ENCODE peak calls at places on chromosome 16, in ten cellular contexts. R is GM23248; J is adrenal gland; S is effector memory CD4-positive, alpha-beta T cell; G is neuronal stem cell; U is breast epithelium; Y is transverse colon; Q is keratinocyte; B is colonic mucosa; P is thoracic aorta. I is an unnamed sample. For H3K4me1, the result is how much of the 10 kb centered on the place peaks cover.

GRCh38 chr16:87369796-87370719 is 13.5 kb downstream of the FBXO31 start:
- DNase-seq in Q (no peak), P (no peak), Y (no peak), S (no peak), B (no peak), G (no peak), J (no peak), U (no peak), R (no peak), I (no peak)

GRCh38 chr16:29011112-29011511 is 26.3 kb downstream of the LAT start:
- DNase-seq in S (no peak), B (no peak), Y (no peak), U (no peak), R (no peak), J (no peak), P (no peak), Q (no peak), G (no peak), I (no peak)

GRCh38 chr16:53053967-53054669 is 673 bp upstream of the CHD9 start:
- DNase-seq in S (no peak), Y (peak), J (peak), G (no peak), P (no peak), U (no peak), R (peak), B (peak), Q (no peak), I (peak)

GRCh38 chr16:46895399-46896313 is 11.5 kb downstream of the GPT2 start:
- DNase-seq in B (no peak), J (no peak), Q (no peak), S (no peak), U (no peak), G (no peak), Y (no peak), P (no peak), R (no peak), I (peak)

GRCh38 chr16:83318390-83318789 is 489.4 kb upstream of the HSBP1 start:
- DNase-seq in P (no peak), Q (no peak), U (no peak), Y (no peak), B (no peak), R (no peak), J (no peak), G (no peak), S (no peak), I (no peak)

GRCh38 chr16:87626905-87627304 is 24.6 kb downstream of the JPH3 start:
- DNase-seq in R (no peak), S (no peak), Y (no peak), U (no peak), P (no peak), B (no peak), J (no peak), Q (no peak), G (no peak), I (no peak)

GRCh38 chr16:80948886-80949502 is 57.7 kb downstream of the CMC2 start:
- DNase-seq in Q (peak), P (no peak), S (no peak), Y (peak), U (no peak), R (peak), G (peak), J (peak), B (peak), I (no peak)

GRCh38 chr16:48609453-48610023 is 442 bp downstream of the N4BP1 start:
- DNase-seq in R (peak), G (no peak), Y (peak), U (no peak), P (no peak), B (peak), S (no peak), J (peak), Q (no peak), I (peak)

GRCh38 chr16:89667633-89668032 is 10.0 kb downstream of the SPATA33 start:
- DNase-seq in B (no peak), U (no peak), G (no peak), R (no peak), S (no peak), Y (no peak), P (no peak), J (no peak), Q (no peak), I (no peak)

GRCh38 chr16:65123846-65124513 is 2.1 kb upstream of the CDH11 start:
- DNase-seq in Y (no peak), B (peak), U (no peak), S (no peak), G (no peak), P (no peak), R (peak), Q (no peak), J (no peak), I (no peak)

GRCh38 chr16:30075503-30076275 is at the start of gene PPP4C:
- DNase-seq in Y (peak), P (peak), R (peak), G (peak), B (peak), J (peak), S (peak), U (peak), Q (no peak), I (peak)

GRCh38 chr16:3673201-3673600 is 18.7 kb downstream of the DNASE1 start:
- DNase-seq in U (no peak), P (no peak), Y (no peak), Q (no peak), J (no peak), S (no peak), R (no peak), B (no peak), G (no peak), I (no peak)

GRCh38 chr16:86872833-86873232 is 294.5 kb downstream of the FOXL1 start:
- DNase-seq in G (no peak), Q (no peak), J (no peak), P (no peak), R (no peak), B (no peak), S (no peak), Y (no peak), U (no peak), I (no peak)

GRCh38 chr16:47970291-47970931 is 185.4 kb downstream of the ABCC12 start:
- DNase-seq in P (no peak), G (peak), Q (no peak), B (no peak), Y (no peak), R (peak), J (no peak), S (no peak), U (no peak), I (no peak)

GRCh38 chr16:81932668-81933067 is 78.6 kb downstream of the SDR42E1 start:
- DNase-seq in S (no peak), J (no peak), Y (no peak), R (no peak), G (no peak), U (no peak), P (no peak), Q (no peak), B (no peak), I (no peak)

GRCh38 chr16:89548344-89549006 is 12.0 kb upstream of the RPL13 start:
- DNase-seq in S (no peak), B (no peak), G (no peak), U (no peak), P (no peak), J (no peak), R (no peak), Q (no peak), Y (no peak), I (no peak)

GRCh38 chr16:46568472-46569230 is 52.5 kb downstream of the SHCBP1 start:
- DNase-seq in Q (no peak), G (no peak), U (no peak), S (no peak), B (no peak), J (no peak), P (no peak), Y (no peak), R (no peak), I (no peak)

GRCh38 chr16:88681084-88681680 is 5.1 kb downstream of the SNAI3 start:
- DNase-seq in Y (peak), J (no peak), U (no peak), R (no peak), G (no peak), Q (no peak), P (no peak), B (peak), S (no peak), I (peak)

GRCh38 chr16:13833510-13833909 is 86.4 kb upstream of the ERCC4 start:
- DNase-seq in Q (no peak), B (no peak), P (no peak), Y (no peak), J (no peak), G (no peak), S (no peak), R (no peak), U (no peak), I (no peak)

GRCh38 chr16:23182206-23182674 is 305 bp upstream of the SCNN1G start:
- DNase-seq in P (no peak), U (peak), R (peak), Y (peak), G (peak), S (peak), Q (peak), B (peak), J (peak), I (peak)

GRCh38 chr16:9192746-9193145 is 101.3 kb downstream of the HAPSTR1 start:
- DNase-seq in B (no peak), Y (no peak), J (no peak), P (no peak), R (peak), U (no peak), Q (no peak), S (no peak), G (no peak), I (no peak)

GRCh38 chr16:5490499-5490898 is 392.9 kb upstream of the EEF2KMT start:
- DNase-seq in Y (peak), Q (no peak), J (peak), P (no peak), G (peak), R (peak), S (no peak), U (no peak), B (peak), I (peak)

GRCh38 chr16:87963400-87963799 is 12.2 kb downstream of the BANP start:
- DNase-seq in S (peak), P (no peak), R (peak), U (no peak), Q (peak), Y (no peak), B (no peak), G (no peak), J (no peak), I (no peak)

GRCh38 chr16:64196444-64196843 is 925.4 kb downstream of the CDH11 start:
- DNase-seq in U (no peak), R (peak), B (no peak), G (no peak), Y (no peak), J (no peak), S (no peak), Q (no peak), P (no peak), I (no peak)

GRCh38 chr16:56423584-56424403 is 1.6 kb downstream of the AMFR start:
- DNase-seq in J (no peak), S (no peak), Y (no peak), G (no peak), U (no peak), B (no peak), P (no peak), Q (no peak), R (peak), I (no peak)

GRCh38 chr16:53937068-53937614 is 233.2 kb downstream of the FTO start:
- DNase-seq in Q (no peak), Y (no peak), S (no peak), R (no peak), P (no peak), U (no peak), J (no peak), B (no peak), G (peak), I (no peak)

GRCh38 chr16:27980919-27981670 is 82.4 kb downstream of the GSG1L start:
- DNase-seq in R (no peak), P (peak), J (no peak), G (no peak), U (no peak), S (no peak), Q (no peak), B (no peak), Y (no peak), I (no peak)

GRCh38 chr16:28943281-28943680 is 7.5 kb upstream of the NFATC2IP start:
- DNase-seq in U (no peak), J (no peak), R (no peak), G (no peak), Q (no peak), B (no peak), Y (no peak), S (no peak), P (no peak), I (no peak)

GRCh38 chr16:56625140-56625942 is at the start of gene MT1E:
- DNase-seq in U (peak), S (no peak), G (no peak), Q (no peak), R (peak), B (peak), Y (peak), P (no peak), J (peak), I (peak)

GRCh38 chr16:1109648-1110047 is 13.6 kb upstream of the C1QTNF8 start:
- DNase-seq in J (no peak), R (no peak), Q (no peak), Y (no peak), B (no peak), S (no peak), U (no peak), P (no peak), G (no peak), I (no peak)

GRCh38 chr16:50305441-50306061 is 39.2 kb downstream of the ADCY7 start:
- DNase-seq in U (peak), R (no peak), B (no peak), Q (no peak), G (no peak), P (no peak), Y (no peak), S (no peak), J (peak), I (no peak)

GRCh38 chr16:28597692-28598261 is 927 bp upstream of the SULT1A2 start:
- DNase-seq in S (no peak), Y (no peak), B (peak), J (no peak), P (no peak), G (peak), U (no peak), Q (no peak), R (no peak), I (peak)

GRCh38 chr16:86522639-86523038 is 12.3 kb downstream of the FOXF1 start:
- DNase-seq in Y (no peak), B (no peak), U (no peak), G (no peak), Q (no peak), J (no peak), P (no peak), R (no peak), S (no peak), I (no peak)

GRCh38 chr16:79100456-79100855 is 500.1 kb downstream of the MAF start:
- DNase-seq in Y (no peak), G (no peak), R (no peak), B (no peak), J (no peak), U (no peak), Q (no peak), P (no peak), S (no peak), I (no peak)

GRCh38 chr16:79097781-79098180 is 502.8 kb downstream of the MAF start:
- DNase-seq in Q (no peak), R (no peak), J (no peak), P (no peak), U (no peak), S (no peak), B (no peak), G (no peak), Y (no peak), I (no peak)

GRCh38 chr16:79097090-79097489 is 503.4 kb downstream of the MAF start:
- DNase-seq in J (no peak), U (no peak), Y (no peak), S (no peak), G (no peak), R (no peak), B (no peak), Q (no peak), P (no peak), I (no peak)

GRCh38 chr16:79099701-79100100 is 500.8 kb downstream of the MAF start:
- DNase-seq in U (no peak), Y (no peak), G (no peak), Q (no peak), S (no peak), R (no peak), J (no peak), P (no peak), B (no peak), I (no peak)

GRCh38 chr16:79098897-79099296 is 501.6 kb downstream of the MAF start:
- DNase-seq in G (no peak), S (no peak), B (no peak), Q (no peak), Y (no peak), J (no peak), U (no peak), P (no peak), R (no peak), I (no peak)
- H3K4me1 ChIP-seq in G (under half), S (under half), B (under half), Q (under half), Y (under half), J (under half), U (under half), P (under half), R (under half), I (under half)

DNA sequence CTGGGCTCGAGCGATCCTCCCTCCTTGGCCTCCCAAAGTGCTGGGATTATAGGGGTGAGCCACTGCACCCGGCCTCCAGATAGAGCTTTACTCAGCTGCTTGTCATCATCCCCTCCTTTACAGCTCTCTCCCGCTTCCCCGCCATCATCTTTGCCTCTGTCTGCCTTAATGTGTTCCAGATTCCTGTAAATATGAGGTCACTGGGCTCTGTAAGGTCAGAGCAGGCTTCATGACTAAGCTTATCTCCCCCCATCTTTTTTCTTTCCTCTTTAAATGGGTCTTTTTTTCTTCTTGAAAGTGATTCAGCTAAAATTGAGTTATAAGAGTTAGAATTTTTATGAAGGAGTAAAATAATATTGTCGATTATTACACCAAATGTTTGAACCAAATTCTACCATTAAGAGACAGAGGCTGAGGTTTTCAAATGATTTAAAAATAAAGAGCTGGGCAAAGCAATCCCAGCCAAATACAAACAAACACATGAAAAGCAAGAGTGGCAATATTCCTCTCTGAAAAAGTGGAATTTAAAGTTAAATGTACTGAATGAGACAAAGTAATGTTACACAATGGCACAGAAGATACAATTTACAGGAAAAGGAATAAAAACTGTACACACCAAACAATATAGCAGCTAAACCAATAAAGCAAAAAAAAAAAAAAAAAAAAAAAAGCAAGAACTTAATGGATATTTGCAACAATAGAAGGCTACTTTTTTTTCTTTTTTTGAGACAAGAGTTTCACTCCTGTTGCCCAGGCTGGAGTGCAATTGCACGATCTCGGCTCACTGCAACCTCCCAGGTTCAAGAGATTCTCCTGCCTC is 62.1 kb downstream of the CRISPLD2 start:
- DNase-seq in S (no peak), R (peak), Y (no peak), B (no peak), G (no peak), U (no peak), J (peak), Q (peak), P (peak), I (peak)
- H3K4me1 ChIP-seq in S (under half), R (under half), Y (under half), B (under half), G (under half), U (under half), J (under half), Q (under half), P (under half), I (under half)

GRCh38 chr16:57630402-57630787 is 2.0 kb downstream of the ADGRG1 start:
- DNase-seq in G (no peak), B (no peak), P (no peak), J (no peak), Q (no peak), U (no peak), Y (no peak), R (no peak), S (no peak), I (no peak)

GRCh38 chr16:57630931-57631845 is 2.8 kb downstream of the ADGRG1 start:
- DNase-seq in B (no peak), P (no peak), Q (no peak), S (no peak), R (no peak), G (no peak), U (no peak), J (no peak), Y (no peak), I (no peak)

GRCh38 chr16:57634171-57634570 is 5.7 kb downstream of the ADGRG1 start:
- DNase-seq in R (peak), B (no peak), P (no peak), Y (no peak), S (no peak), J (no peak), G (no peak), U (no peak), Q (no peak), I (no peak)

GRCh38 chr16:57633383-57634064 is 5.1 kb downstream of the ADGRG1 start:
- DNase-seq in S (no peak), G (no peak), P (no peak), B (no peak), Y (no peak), U (no peak), Q (no peak), R (no peak), J (no peak), I (no peak)

GRCh38 chr16:57632568-57632967 is 4.1 kb downstream of the ADGRG1 start:
- DNase-seq in Y (no peak), B (no peak), J (no peak), R (no peak), P (no peak), Q (no peak), G (no peak), S (no peak), U (no peak), I (no peak)
- H3K4me1 ChIP-seq in Y (under half), B (under half), J (under half), R (under half), P (under half), Q (under half), G (under half), S (under half), U (under half), I (half or more)

GRCh38 chr16:11683140-11683539 is 14.9 kb downstream of the SNN start:
- DNase-seq in B (no peak), S (no peak), Q (no peak), P (no peak), R (no peak), U (no peak), J (no peak), Y (no peak), G (no peak), I (no peak)
- H3K4me1 ChIP-seq in B (under half), S (under half), Q (under half), P (under half), R (under half), U (under half), J (under half), Y (under half), G (under half), I (under half)

GRCh38 chr16:67676516-67676915 is 9.9 kb downstream of the C16orf86 start:
- DNase-seq in J (no peak), Y (no peak), S (no peak), R (no peak), B (no peak), Q (no peak), P (no peak), U (no peak), G (no peak), I (no peak)
- H3K4me1 ChIP-seq in J (under half), Y (half or more), S (under half), R (under half), B (under half), Q (under half), P (under half), U (under half), G (under half), I (under half)